ENCODE peak calls at places on chromosomes 11 and 22, in four cellular contexts. Q is K562, O is HCT116, R is HepG2. P is an unnamed sample.
A peak's percentile ranks its signal among the peaks of the same experiment; 100 is the strongest.

GRCh38 chr11:99501655-99502054 is 480.9 kb downstream of the CNTN5 start:
- DNase-seq in Q (no peak), O (no peak), R (no peak), P (no peak)

GRCh38 chr11:126484266-126484665 is 128.8 kb downstream of the ST3GAL4 start:
- DNase-seq in Q (no peak), O (no peak), R (peak; percentile 11), P (no peak)

GRCh38 chr11:117231637-117232021 is 244 bp downstream of the PCSK7 start:
- DNase-seq in Q (peak; percentile 21), O (no peak), R (no peak), P (no peak)

GRCh38 chr22:19713650-19714319 is 518 bp upstream of the SEPTIN5 start:
- DNase-seq in Q (no peak), O (no peak), R (no peak), P (no peak)

GRCh38 chr22:27383896-27384295 is 417.7 kb downstream of the MN1 start:
- DNase-seq in Q (no peak), O (no peak), R (no peak), P (no peak)

GRCh38 chr22:47129902-47130301 is 367.5 kb downstream of the TBC1D22A start:
- DNase-seq in Q (peak; percentile 76), O (peak; percentile 94), R (no peak), P (no peak)

GRCh38 chr11:47991266-47991830 is 11.0 kb downstream of the PTPRJ start:
- DNase-seq in Q (peak; percentile 62), O (no peak), R (no peak), P (no peak)

GRCh38 chr11:130427581-130428211 is 713 bp downstream of the ADAMTS8 start:
- DNase-seq in Q (no peak), O (no peak), R (no peak), P (no peak)

GRCh38 chr11:5197538-5197937 is 2.9 kb downstream of the OR51V1 start:
- DNase-seq in Q (no peak), O (no peak), R (no peak), P (no peak)

GRCh38 chr11:80103149-80103859 is 662.5 kb upstream of the TENM4 start:
- DNase-seq in Q (no peak), O (no peak), R (peak; percentile 15), P (peak; percentile 2)

GRCh38 chr11:57321996-57322880 is 2.5 kb downstream of the TNKS1BP1 start:
- DNase-seq in Q (peak; percentile 85), O (peak; percentile 77), R (peak; percentile 69), P (no peak)

GRCh38 chr11:62353841-62354240 is 16.6 kb downstream of the ASRGL1 start:
- DNase-seq in Q (no peak), O (no peak), R (no peak), P (no peak)

GRCh38 chr11:69801513-69802335 is 17.5 kb downstream of the FGF3 start:
- DNase-seq in Q (peak; percentile 47), O (peak; percentile 64), R (peak; percentile 34), P (peak; percentile 12)

GRCh38 chr22:50482107-50483074 is 1.0 kb downstream of the ADM2 start:
- DNase-seq in Q (no peak), O (no peak), R (no peak), P (no peak)

GRCh38 chr11:35803115-35803514 is 140.5 kb downstream of the TRIM44 start:
- DNase-seq in Q (no peak), O (no peak), R (no peak), P (no peak)

GRCh38 chr11:105968021-105968697 is 53.9 kb downstream of the MSANTD4 start:
- DNase-seq in Q (no peak), O (no peak), R (no peak), P (no peak)

GRCh38 chr11:128195756-128196155 is 391.6 kb downstream of the ETS1 start:
- DNase-seq in Q (no peak), O (no peak), R (no peak), P (no peak)

GRCh38 chr22:22703715-22704114 is 59.3 kb downstream of the GGTLC2 start:
- DNase-seq in Q (no peak), O (no peak), R (no peak), P (no peak)

GRCh38 chr11:128422576-128423370 is 164.6 kb downstream of the ETS1 start:
- DNase-seq in Q (no peak), O (no peak), R (no peak), P (no peak)

DNA sequence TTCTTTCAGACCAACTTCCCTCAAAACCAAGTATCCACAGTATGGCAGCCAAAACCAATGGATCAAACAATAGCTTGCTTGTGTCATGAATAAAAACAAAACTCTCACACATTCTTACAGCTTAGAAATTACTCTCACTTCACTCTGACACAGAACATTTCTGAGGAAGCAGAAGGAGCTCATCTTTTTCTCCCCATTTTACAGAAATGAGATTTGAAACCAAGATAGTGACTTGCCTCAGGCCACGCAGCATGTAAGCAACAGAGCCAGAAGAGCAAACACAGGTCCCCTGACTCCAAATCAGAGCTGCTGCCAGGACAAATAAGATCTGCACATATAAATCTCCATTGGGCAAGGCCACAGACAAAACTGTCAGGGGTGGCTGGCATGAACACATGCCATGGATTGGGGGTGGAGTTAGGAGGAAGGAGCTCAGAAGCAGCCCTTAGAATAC is 64.8 kb downstream of the RAB30 start:
- DNase-seq in Q (no peak), O (no peak), R (no peak), P (no peak)
- TF ChIP-seq TCF7L2 in Q (no peak), O (no peak), R (no peak), P (no peak)

GRCh38 chr11:119782021-119782420 is 53.0 kb upstream of the NECTIN1 start:
- DNase-seq in Q (no peak), O (no peak), R (no peak), P (no peak)
- TF ChIP-seq REST in Q (no peak), O (no peak), R (no peak), P (no peak)

GRCh38 chr11:68206211-68206610 is 6.9 kb downstream of the KMT5B start:
- DNase-seq in Q (peak; percentile 67), O (peak; percentile 53), R (peak; percentile 74), P (peak; percentile 62)
- H3K4me1 ChIP-seq in Q (peaks cover 6% of the 10 kb centered on the region), O (peaks cover 7% of the 10 kb centered on the region), R (peaks cover 79% of the 10 kb centered on the region), P (peaks cover 45% of the 10 kb centered on the region)

DNA sequence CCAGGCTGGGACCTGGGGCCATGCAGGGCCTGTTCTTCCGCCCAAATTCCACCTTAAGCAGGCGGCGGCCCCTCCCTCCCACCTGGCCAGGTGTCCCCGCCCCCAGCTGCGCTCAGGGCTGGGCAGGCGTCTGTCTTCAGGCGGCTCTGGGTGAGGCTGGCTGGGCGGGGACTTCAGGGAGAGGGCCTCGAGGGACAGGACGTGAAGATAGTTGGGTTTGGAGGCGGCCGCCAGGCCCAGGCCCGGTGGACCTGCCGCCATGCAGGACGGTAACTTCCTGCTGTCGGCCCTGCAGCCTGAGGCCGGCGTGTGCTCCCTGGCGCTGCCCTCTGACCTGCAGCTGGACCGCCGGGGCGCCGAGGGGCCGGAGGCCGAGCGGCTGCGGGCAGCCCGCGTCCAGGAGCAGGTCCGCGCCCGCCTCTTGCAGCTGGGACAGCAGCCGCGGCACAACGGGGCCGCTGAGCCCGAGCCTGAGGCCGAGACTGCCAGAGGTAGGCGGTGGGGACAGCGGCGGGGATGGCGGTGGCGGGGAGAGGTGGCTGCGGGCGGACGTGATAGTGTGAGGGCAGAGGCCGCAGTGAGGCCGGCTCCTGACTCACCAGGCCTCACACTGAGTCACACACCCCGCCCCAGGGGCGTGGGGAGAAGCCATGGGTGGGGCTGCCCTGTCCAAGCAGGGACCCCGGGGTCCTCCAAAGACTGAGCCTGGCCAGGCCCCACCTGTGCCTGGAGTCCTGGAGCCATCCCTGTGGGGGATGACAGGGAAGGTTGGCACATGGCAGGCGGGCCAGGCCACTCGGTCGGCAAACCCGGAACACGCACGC is at the start of gene PKP3:
- DNase-seq in Q (peak; percentile 89), O (peak; percentile 83), R (peak; percentile 37), P (no peak)
- TF ChIP-seq TCF7L2 in Q (no peak), O (no peak), R (no peak), P (no peak)

GRCh38 chr22:17580461-17581031 is 17.2 kb downstream of the SLC25A18 start:
- DNase-seq in Q (no peak), O (no peak), R (peak; percentile 41), P (no peak)
- TF ChIP-seq REST in Q (no peak), O (no peak), R (no peak), P (no peak)

GRCh38 chr22:36152088-36152487 is 8.5 kb downstream of the APOL3 start:
- DNase-seq in Q (no peak), O (no peak), R (no peak), P (no peak)

GRCh38 chr22:36153756-36154155 is 6.8 kb downstream of the APOL3 start:
- DNase-seq in Q (no peak), O (no peak), R (peak; percentile 58), P (no peak)

GRCh38 chr22:36156119-36156514 is 4.4 kb downstream of the APOL3 start:
- DNase-seq in Q (no peak), O (no peak), R (no peak), P (no peak)

GRCh38 chr22:36156515-36157419 is 3.8 kb downstream of the APOL3 start:
- DNase-seq in Q (peak; percentile 54), O (no peak), R (peak; percentile 41), P (peak; percentile 32)

GRCh38 chr22:36155702-36156101 is 4.9 kb downstream of the APOL3 start:
- DNase-seq in Q (peak; percentile 48), O (no peak), R (peak; percentile 35), P (no peak)
- H3K4me1 ChIP-seq in Q (peaks cover 13% of the 10 kb centered on the region), O (peaks cover 3% of the 10 kb centered on the region), R (peaks cover 80% of the 10 kb centered on the region), P (peaks cover 4% of the 10 kb centered on the region)

GRCh38 chr22:29129644-29130201 is 56.9 kb downstream of the KREMEN1 start:
- DNase-seq in Q (no peak), O (no peak), R (no peak), P (no peak)
- TF ChIP-seq TCF7L2 in Q (no peak), O (no peak), R (no peak), P (no peak)

GRCh38 chr11:96763244-96763643 is 373.4 kb downstream of the JRKL start:
- DNase-seq in Q (peak; percentile 6), O (no peak), R (no peak), P (no peak)
- TF ChIP-seq REST in Q (no peak), O (no peak), R (no peak), P (no peak)

GRCh38 chr11:1825785-1826451 is 8.9 kb upstream of the SYT8 start:
- DNase-seq in Q (no peak), O (no peak), R (no peak), P (no peak)

GRCh38 chr11:1825039-1825740 is 9.6 kb upstream of the SYT8 start:
- DNase-seq in Q (peak; percentile 84), O (no peak), R (peak; percentile 84), P (no peak)

GRCh38 chr11:1823376-1824220 is 11.2 kb upstream of the SYT8 start:
- DNase-seq in Q (no peak), O (no peak), R (no peak), P (no peak)

GRCh38 chr11:1822648-1823375 is 12.0 kb upstream of the SYT8 start:
- DNase-seq in Q (no peak), O (no peak), R (no peak), P (no peak)

GRCh38 chr11:1824221-1825038 is 10.4 kb upstream of the SYT8 start:
- DNase-seq in Q (no peak), O (no peak), R (no peak), P (no peak)
- H3K4me1 ChIP-seq in Q (no peaks in the 10 kb centered on the region), O (peaks cover 41% of the 10 kb centered on the region), R (peaks cover 50% of the 10 kb centered on the region), P (peaks cover 57% of the 10 kb centered on the region)

P was measured in Panc1.